ENCODE peak calls at places on chromosomes 12 and 14, in ten cellular contexts. W, P, T, G, M, N, C, X, A and Q are unnamed samples.

GRCh38 chr14:23153891-23154796 is 29.3 kb downstream of the SLC7A8 start:
- DNase-seq in N (peak), X (peak), P (no peak), G (peak), W (peak), A (no peak), M (no peak), C (no peak), T (no peak), Q (no peak)

GRCh38 chr14:80926706-80927384 is 14.7 kb downstream of the CEP128 start:
- DNase-seq in N (peak), T (no peak), W (no peak), C (no peak), G (no peak), A (no peak), M (no peak), P (no peak), X (no peak), Q (no peak)

GRCh38 chr14:59595071-59595470 is 18.5 kb upstream of the CCDC175 start:
- DNase-seq in X (no peak), P (no peak), T (no peak), W (no peak), A (no peak), C (no peak), M (no peak), G (no peak), N (no peak), Q (no peak)

GRCh38 chr14:56310643-56311042 is 192.4 kb downstream of the PELI2 start:
- DNase-seq in W (no peak), G (no peak), A (no peak), P (no peak), N (peak), T (no peak), C (no peak), X (no peak), M (no peak), Q (no peak)

GRCh38 chr14:102029956-102030355 is 56.9 kb downstream of the HSP90AA1 start:
- DNase-seq in T (no peak), N (peak), M (no peak), X (no peak), W (no peak), C (no peak), A (no peak), P (no peak), G (no peak), Q (no peak)

GRCh38 chr12:1815814-1816729 is 4.3 kb upstream of the LRTM2 start:
- DNase-seq in A (no peak), C (no peak), N (no peak), W (no peak), X (no peak), M (no peak), G (no peak), T (no peak), P (no peak), Q (no peak)

GRCh38 chr12:54040148-54040494 is 7.3 kb downstream of the HOXC5 start:
- DNase-seq in C (no peak), G (no peak), N (no peak), P (peak), X (no peak), W (no peak), T (no peak), A (no peak), M (no peak), Q (no peak)

GRCh38 chr12:57883700-57884099 is 37.2 kb upstream of the CTDSP2 start:
- DNase-seq in P (no peak), X (no peak), M (no peak), C (no peak), A (no peak), N (no peak), W (no peak), G (no peak), T (no peak), Q (no peak)

GRCh38 chr12:108640802-108641445 is 7.2 kb upstream of the SELPLG start:
- DNase-seq in P (no peak), X (no peak), A (no peak), M (no peak), T (no peak), N (no peak), G (no peak), W (peak), C (no peak), Q (no peak)

GRCh38 chr12:131740626-131741025 is 29.7 kb downstream of the SFSWAP start:
- DNase-seq in P (no peak), A (no peak), N (no peak), G (no peak), M (no peak), T (no peak), W (no peak), X (no peak), C (no peak), Q (no peak)